ENCODE peak calls at places on chromosomes 3 and 15, in five cellular contexts. One of them, this sample, is unnamed. For H3K4me1, the result is how much of the 10 kb centered on the place peaks cover.

GRCh38 chr15:74992619-74993018 is 2.7 kb upstream of the SCAMP5 start:
- DNase-seq in ovary: no peak
- DNase-seq in testis: no peak
- DNase-seq in A549: no peak
- DNase-seq in uterus: no peak
- DNase-seq in this sample: no peak

GRCh38 chr15:39530446-39531342 is 50.2 kb upstream of the THBS1 start:
- DNase-seq in ovary: no peak
- DNase-seq in uterus: no peak
- DNase-seq in testis: no peak
- DNase-seq in A549: no peak
- DNase-seq in this sample: no peak

GRCh38 chr15:42494998-42495360 is 455 bp upstream of the SNAP23 start:
- DNase-seq in uterus: no peak
- DNase-seq in ovary: peak
- DNase-seq in A549: peak
- DNase-seq in testis: peak
- DNase-seq in this sample: no peak

GRCh38 chr3:142077859-142078500 is 71.4 kb downstream of the TFDP2 start:
- DNase-seq in testis: no peak
- DNase-seq in uterus: no peak
- DNase-seq in A549: no peak
- DNase-seq in ovary: no peak
- DNase-seq in this sample: no peak

GRCh38 chr3:184291738-184292445 is 7.1 kb upstream of the PSMD2 start:
- DNase-seq in ovary: no peak
- DNase-seq in uterus: no peak
- DNase-seq in A549: no peak
- DNase-seq in testis: no peak
- DNase-seq in this sample: no peak

GRCh38 chr3:52983828-52984227 is 62.0 kb downstream of the SFMBT1 start:
- DNase-seq in A549: no peak
- DNase-seq in ovary: no peak
- DNase-seq in uterus: no peak
- DNase-seq in testis: no peak
- DNase-seq in this sample: no peak

GRCh38 chr3:12724794-12725193 is 34.3 kb downstream of the TMEM40 start:
- DNase-seq in uterus: no peak
- DNase-seq in ovary: no peak
- DNase-seq in A549: peak
- DNase-seq in testis: no peak
- DNase-seq in this sample: no peak

GRCh38 chr3:10962481-10963036 is 30.0 kb upstream of the SLC6A1 start:
- DNase-seq in A549: no peak
- DNase-seq in ovary: no peak
- DNase-seq in uterus: no peak
- DNase-seq in testis: no peak
- DNase-seq in this sample: no peak

GRCh38 chr15:89749951-89750559 is 994 bp downstream of the MESP1 start:
- DNase-seq in testis: peak
- DNase-seq in A549: no peak
- DNase-seq in uterus: no peak
- DNase-seq in ovary: no peak
- DNase-seq in this sample: no peak

GRCh38 chr3:193897791-193898190 is 238.2 kb upstream of the HES1 start:
- DNase-seq in A549: no peak
- DNase-seq in uterus: no peak
- DNase-seq in ovary: no peak
- DNase-seq in testis: no peak
- DNase-seq in this sample: no peak

GRCh38 chr3:42772670-42773408 is at the start of gene CCDC13:
- DNase-seq in ovary: peak
- DNase-seq in uterus: peak
- DNase-seq in testis: peak
- DNase-seq in A549: peak
- DNase-seq in this sample: peak

GRCh38 chr3:113211370-113212154 is at the start of gene BOC:
- DNase-seq in uterus: peak
- DNase-seq in ovary: peak
- DNase-seq in A549: peak
- DNase-seq in testis: peak
- DNase-seq in this sample: peak

GRCh38 chr3:69403406-69403934 is 17.6 kb upstream of the FRMD4B start:
- DNase-seq in testis: no peak
- DNase-seq in ovary: no peak
- DNase-seq in A549: no peak
- DNase-seq in uterus: no peak
- DNase-seq in this sample: no peak

GRCh38 chr15:82540055-82540983 is at the start of gene RPS17:
- DNase-seq in testis: peak
- DNase-seq in uterus: peak
- DNase-seq in ovary: peak
- DNase-seq in A549: peak
- DNase-seq in this sample: peak

GRCh38 chr3:32500880-32501784 is 1.5 kb downstream of the CMTM6 start:
- DNase-seq in uterus: no peak
- DNase-seq in testis: no peak
- DNase-seq in A549: no peak
- DNase-seq in ovary: no peak
- DNase-seq in this sample: no peak

GRCh38 chr3:101512521-101513418 is at the start of gene SENP7:
- DNase-seq in A549: peak
- DNase-seq in testis: peak
- DNase-seq in uterus: peak
- DNase-seq in ovary: peak
- DNase-seq in this sample: peak

GRCh38 chr3:101509276-101509675 is 3.7 kb downstream of the SENP7 start:
- DNase-seq in uterus: no peak
- DNase-seq in ovary: no peak
- DNase-seq in testis: no peak
- DNase-seq in A549: no peak
- DNase-seq in this sample: no peak

GRCh38 chr3:101509811-101510210 is 3.2 kb downstream of the SENP7 start:
- DNase-seq in testis: no peak
- DNase-seq in uterus: no peak
- DNase-seq in A549: no peak
- DNase-seq in ovary: no peak
- DNase-seq in this sample: no peak

GRCh38 chr3:101518421-101518871 is 5.4 kb upstream of the SENP7 start:
- DNase-seq in A549: peak
- DNase-seq in testis: no peak
- DNase-seq in uterus: no peak
- DNase-seq in ovary: no peak
- DNase-seq in this sample: no peak

GRCh38 chr3:101513419-101513986 is 491 bp upstream of the SENP7 start:
- DNase-seq in A549: no peak
- DNase-seq in ovary: no peak
- DNase-seq in testis: no peak
- DNase-seq in uterus: no peak
- DNase-seq in this sample: no peak
- TF ChIP-seq POLR2A in A549: no peak
- TF ChIP-seq POLR2A in ovary: no peak
- TF ChIP-seq POLR2A in testis: no peak
- TF ChIP-seq POLR2A in uterus: no peak
- TF ChIP-seq POLR2A in this sample: no peak

DNA sequence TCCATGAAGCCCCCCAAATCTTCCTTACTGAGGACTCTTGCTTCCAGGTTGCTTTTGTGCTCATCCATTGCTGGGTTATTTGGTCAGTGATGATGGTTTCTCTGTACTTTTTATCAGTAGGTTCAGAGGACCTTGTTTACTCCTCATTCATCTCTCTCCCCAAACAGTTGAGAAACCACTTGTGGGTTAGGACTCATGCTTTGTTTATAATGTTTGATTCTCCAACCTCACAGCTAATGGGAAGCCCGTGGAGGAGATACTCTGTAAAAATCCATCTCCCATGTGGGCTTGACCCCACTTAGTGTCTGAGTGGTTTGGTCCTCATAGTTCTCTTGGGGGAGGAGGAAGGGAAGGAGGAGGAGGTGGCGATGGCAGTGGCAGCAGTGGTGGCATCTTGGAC is 72.8 kb downstream of the IGF1R start:
- DNase-seq in A549: no peak
- DNase-seq in ovary: no peak
- DNase-seq in uterus: no peak
- DNase-seq in testis: no peak
- DNase-seq in this sample: no peak
- H3K4me1 ChIP-seq in A549: half or more
- H3K4me1 ChIP-seq in ovary: under half
- H3K4me1 ChIP-seq in uterus: under half
- H3K4me1 ChIP-seq in testis: under half
- H3K4me1 ChIP-seq in this sample: half or more

GRCh38 chr3:5438011-5438355 is 250.5 kb downstream of the EDEM1 start:
- DNase-seq in ovary: no peak
- DNase-seq in uterus: no peak
- DNase-seq in testis: no peak
- DNase-seq in A549: no peak
- DNase-seq in this sample: no peak
- TF ChIP-seq POLR2A in ovary: no peak
- TF ChIP-seq POLR2A in uterus: no peak
- TF ChIP-seq POLR2A in testis: no peak
- TF ChIP-seq POLR2A in A549: no peak
- TF ChIP-seq POLR2A in this sample: no peak

DNA sequence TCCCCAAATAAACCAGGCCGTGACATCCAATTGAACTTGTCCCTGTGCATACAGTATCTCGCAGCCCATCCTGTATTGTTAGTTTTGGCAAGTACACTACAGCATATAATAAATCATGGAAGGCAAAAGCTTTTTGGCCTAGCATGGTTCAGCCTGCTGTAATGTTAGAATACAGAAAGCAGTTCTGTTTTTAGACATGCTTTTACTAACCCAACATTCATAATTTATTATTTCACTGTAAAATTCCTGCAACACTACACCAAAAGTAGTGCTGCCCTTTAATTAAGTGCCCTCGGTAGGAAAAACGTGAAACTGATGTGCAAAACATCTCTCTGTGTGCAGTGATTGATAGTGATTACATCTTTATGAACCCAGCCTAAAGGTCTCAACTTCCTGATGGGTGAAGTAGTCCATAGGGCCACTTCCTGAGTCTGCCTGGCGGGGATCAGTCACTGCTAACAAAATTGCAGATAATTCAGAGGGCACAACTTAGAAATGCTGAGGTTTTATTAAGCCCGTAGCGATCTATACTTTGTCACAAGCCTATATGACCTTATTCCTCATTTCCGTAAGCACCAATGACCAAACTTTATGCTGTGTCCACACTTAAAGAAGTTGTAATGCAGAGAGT is 227.8 kb downstream of the CDIN1 start:
- DNase-seq in testis: no peak
- DNase-seq in A549: no peak
- DNase-seq in ovary: no peak
- DNase-seq in uterus: no peak
- DNase-seq in this sample: no peak
- H3K4me1 ChIP-seq in testis: under half
- H3K4me1 ChIP-seq in A549: under half
- H3K4me1 ChIP-seq in ovary: under half
- H3K4me1 ChIP-seq in uterus: under half
- H3K4me1 ChIP-seq in this sample: half or more

GRCh38 chr3:124802702-124803101 is 72.5 kb downstream of the UMPS start:
- DNase-seq in ovary: no peak
- DNase-seq in A549: no peak
- DNase-seq in uterus: no peak
- DNase-seq in testis: no peak
- DNase-seq in this sample: no peak
- TF ChIP-seq POLR2A in ovary: no peak
- TF ChIP-seq POLR2A in A549: no peak
- TF ChIP-seq POLR2A in uterus: no peak
- TF ChIP-seq POLR2A in testis: no peak
- TF ChIP-seq POLR2A in this sample: no peak

This sample was measured in esophagus muscularis mucosa.